ENCODE peak calls at places on chromosomes 12 and 14, in four cellular contexts. X is GM12878, P is K562, K is H1. C is an unnamed sample.

GRCh38 chr14:24171422-24172260 is at the start of gene REC8:
- DNase-seq in X (peak), P (no peak), K (peak), C (peak)

GRCh38 chr12:71011261-71011660 is 90.7 kb upstream of the PTPRR start:
- DNase-seq in X (no peak), P (no peak), K (no peak), C (no peak)

GRCh38 chr12:54455760-54456469 is 17.5 kb downstream of the GTSF1 start:
- DNase-seq in X (no peak), P (no peak), K (no peak), C (no peak)

GRCh38 chr14:92892589-92892988 is 30.4 kb upstream of the CHGA start:
- DNase-seq in X (no peak), P (no peak), K (no peak), C (no peak)

GRCh38 chr14:82533351-82533750 is 999.7 kb upstream of the SEL1L start:
- DNase-seq in X (no peak), P (no peak), K (no peak), C (no peak)

GRCh38 chr14:102028733-102029132 is 58.1 kb downstream of the HSP90AA1 start:
- DNase-seq in X (no peak), P (no peak), K (no peak), C (no peak)

GRCh38 chr14:89665262-89665661 is 248.2 kb upstream of the FOXN3 start:
- DNase-seq in X (no peak), P (no peak), K (no peak), C (no peak)

GRCh38 chr14:101369916-101370592 is 191.2 kb upstream of the DIO3 start:
- DNase-seq in X (no peak), P (no peak), K (no peak), C (no peak)

GRCh38 chr12:22722779-22723178 is 97.8 kb downstream of the ETNK1 start:
- DNase-seq in X (no peak), P (no peak), K (no peak), C (no peak)
- TF ChIP-seq ZNF274 in X (no peak), P (no peak), K (no peak), C (no peak)

DNA sequence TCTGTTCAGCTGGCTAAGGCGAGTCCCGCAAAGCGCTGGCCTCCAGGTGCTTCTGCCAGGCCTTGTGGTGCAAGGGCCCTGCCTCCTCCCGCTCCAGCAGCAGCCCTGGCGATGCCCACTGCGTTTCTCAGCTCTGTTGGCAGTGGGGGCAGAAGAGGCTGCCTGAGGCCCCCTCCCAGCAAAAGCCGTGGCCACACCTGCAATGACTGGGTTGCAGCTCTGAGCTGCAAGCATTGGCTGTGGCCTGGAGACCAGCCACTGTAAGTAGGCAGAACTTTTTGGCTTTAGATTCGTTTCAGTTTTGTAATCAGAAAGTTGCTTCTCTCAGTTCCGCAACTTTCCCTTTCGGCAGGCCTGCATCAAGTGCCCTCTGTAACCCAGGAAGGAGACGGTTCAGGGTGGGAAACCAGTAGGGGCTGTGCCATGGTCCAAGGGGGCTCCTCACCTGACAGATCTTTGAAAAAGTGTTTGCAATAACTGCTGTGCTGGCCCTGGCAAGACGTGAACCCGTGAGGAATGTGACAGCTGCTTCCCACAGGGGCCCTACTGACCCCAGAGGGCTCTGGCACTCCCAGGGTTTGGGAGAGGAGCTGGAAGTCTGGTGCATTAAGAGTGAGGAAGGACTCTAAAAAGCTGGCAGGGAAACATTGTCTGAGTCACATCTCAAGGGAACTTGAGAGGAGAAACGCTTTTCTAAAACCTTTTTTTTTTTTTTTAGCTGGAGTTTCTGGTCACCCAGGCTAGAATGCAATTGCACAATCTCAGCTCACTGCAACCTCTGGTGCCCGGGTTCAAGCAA is 54.5 kb upstream of the MAX start:
- DNase-seq in X (peak), P (no peak), K (no peak), C (no peak)
- TF ChIP-seq ZNF274 in X (no peak), P (no peak), K (no peak), C (no peak)

DNA sequence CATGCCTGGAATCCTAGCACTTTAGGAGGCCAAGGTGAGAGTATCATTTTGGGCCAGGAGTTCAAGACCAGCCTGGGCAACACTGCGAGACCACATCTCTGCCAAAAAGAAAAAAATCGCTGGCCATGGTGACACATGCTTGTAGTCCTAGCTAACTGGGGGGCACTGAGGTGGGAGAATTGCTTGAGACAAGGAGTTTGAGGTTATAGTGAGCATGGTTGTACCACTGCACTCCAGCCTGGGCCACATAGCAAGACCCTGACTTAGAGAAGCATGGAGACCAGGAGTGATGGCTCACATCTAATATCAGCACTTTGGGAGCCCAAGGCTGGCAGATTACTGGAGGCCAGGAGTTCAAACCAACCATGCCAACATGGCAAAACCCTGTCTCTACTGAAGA is 9.2 kb downstream of the PTGES3 start:
- DNase-seq in X (no peak), P (no peak), K (no peak), C (no peak)
- TF ChIP-seq ZNF274 in X (no peak), P (no peak), K (no peak), C (no peak)

DNA sequence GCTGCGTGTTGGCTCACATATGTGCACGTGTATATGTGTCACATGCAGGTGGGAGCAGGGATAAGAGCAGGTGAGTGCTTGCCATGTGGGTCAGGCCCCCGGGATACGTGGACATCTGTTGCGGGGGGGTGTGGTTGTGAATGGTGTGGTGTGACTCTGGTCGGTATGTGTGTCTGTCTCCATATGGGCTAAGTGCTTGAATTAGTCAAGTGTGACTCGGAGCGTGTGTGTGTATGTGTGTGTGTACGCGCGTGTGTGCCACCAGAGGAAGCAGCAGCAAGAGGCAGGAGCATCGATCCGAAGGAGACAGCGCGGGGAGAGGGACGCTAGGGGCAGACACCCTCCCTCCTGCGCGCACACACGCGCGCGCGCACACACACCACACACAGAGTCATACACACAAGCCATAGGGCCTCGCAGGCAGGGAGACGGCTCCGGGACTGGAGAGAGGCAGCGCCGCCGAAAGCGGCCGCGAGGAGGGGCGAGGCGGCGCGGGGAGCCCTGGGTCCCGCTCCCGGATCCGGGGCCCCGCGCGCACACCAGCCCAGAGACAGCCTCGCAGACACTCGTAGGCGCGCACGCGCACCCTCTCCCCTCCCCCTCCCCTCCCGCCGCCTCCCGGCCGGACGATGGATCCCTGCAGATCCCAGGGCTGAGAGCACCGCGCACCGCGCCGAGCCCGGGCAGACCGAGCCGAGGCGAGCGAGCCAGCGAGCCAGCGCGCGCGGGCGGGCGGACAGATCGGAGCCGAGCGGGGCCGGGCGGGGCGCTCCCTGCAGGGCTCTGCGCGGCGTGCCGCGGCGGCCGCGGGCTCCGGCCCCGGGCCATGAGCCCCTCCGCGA is at the start of gene ASIC1:
- DNase-seq in X (no peak), P (peak), K (no peak), C (no peak)
- TF ChIP-seq ZNF274 in X (no peak), P (no peak), K (no peak), C (no peak)

GRCh38 chr14:91835920-91836843 is 31.2 kb downstream of the TC2N start:
- DNase-seq in X (no peak), P (peak), K (peak), C (peak)
- TF ChIP-seq ZNF274 in X (no peak), P (no peak), K (no peak), C (no peak)

GRCh38 chr12:117818400-117818799 is 150.4 kb downstream of the KSR2 start:
- DNase-seq in X (no peak), P (no peak), K (no peak), C (no peak)
- TF ChIP-seq ZNF274 in X (no peak), P (no peak), K (no peak), C (no peak)

DNA sequence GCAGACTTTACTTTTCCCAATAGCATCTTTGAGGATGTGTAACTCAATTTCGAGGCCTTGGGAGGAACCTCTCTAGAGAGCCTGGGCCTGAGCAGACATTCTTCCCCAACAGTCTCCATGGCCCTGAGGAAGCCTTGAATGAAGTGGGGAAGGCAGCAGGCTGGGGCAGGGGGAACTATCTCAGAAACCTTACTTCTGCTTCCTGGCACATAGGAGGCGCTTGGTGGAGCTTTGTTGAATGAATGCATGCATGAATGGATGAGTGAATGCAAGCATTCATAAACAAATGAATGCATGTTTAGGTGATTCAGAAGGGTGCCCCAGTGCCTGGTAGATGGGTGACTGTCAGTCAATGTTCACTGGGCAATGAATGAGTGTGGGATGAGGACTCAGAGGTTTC is 58.3 kb downstream of the GALNT16 start:
- DNase-seq in X (no peak), P (no peak), K (no peak), C (no peak)
- TF ChIP-seq ZNF274 in X (no peak), P (no peak), K (no peak), C (no peak)

DNA sequence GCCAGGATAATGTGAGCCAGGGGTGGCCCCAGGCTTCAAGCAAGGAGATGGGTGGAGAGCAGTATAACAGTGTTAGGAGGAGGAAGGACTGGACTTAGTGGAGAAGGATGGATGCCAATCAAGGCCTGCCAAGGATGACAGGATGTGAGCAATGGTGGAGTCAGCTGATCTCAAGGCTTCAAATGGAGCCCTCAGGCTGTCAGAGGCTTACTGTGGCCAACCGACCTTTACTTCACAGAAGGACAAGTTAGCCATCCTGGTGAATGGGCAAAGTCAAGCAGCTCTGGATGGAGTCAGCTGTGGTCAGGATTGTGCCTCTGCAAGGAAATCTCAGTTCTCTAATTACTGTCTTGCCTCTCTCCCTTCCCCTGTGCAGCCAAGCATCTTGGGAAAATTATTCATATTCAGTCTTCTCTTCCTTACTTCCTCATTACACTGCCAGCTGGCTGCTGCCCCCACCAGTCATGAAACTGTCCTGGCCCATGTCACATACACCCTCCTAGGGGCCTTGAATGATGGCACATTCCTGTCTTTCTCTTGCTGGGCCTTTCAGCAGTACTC is 7.6 kb upstream of the STAT6 start:
- DNase-seq in X (no peak), P (no peak), K (no peak), C (no peak)
- TF ChIP-seq ZNF274 in X (no peak), P (no peak), K (no peak), C (no peak)

DNA sequence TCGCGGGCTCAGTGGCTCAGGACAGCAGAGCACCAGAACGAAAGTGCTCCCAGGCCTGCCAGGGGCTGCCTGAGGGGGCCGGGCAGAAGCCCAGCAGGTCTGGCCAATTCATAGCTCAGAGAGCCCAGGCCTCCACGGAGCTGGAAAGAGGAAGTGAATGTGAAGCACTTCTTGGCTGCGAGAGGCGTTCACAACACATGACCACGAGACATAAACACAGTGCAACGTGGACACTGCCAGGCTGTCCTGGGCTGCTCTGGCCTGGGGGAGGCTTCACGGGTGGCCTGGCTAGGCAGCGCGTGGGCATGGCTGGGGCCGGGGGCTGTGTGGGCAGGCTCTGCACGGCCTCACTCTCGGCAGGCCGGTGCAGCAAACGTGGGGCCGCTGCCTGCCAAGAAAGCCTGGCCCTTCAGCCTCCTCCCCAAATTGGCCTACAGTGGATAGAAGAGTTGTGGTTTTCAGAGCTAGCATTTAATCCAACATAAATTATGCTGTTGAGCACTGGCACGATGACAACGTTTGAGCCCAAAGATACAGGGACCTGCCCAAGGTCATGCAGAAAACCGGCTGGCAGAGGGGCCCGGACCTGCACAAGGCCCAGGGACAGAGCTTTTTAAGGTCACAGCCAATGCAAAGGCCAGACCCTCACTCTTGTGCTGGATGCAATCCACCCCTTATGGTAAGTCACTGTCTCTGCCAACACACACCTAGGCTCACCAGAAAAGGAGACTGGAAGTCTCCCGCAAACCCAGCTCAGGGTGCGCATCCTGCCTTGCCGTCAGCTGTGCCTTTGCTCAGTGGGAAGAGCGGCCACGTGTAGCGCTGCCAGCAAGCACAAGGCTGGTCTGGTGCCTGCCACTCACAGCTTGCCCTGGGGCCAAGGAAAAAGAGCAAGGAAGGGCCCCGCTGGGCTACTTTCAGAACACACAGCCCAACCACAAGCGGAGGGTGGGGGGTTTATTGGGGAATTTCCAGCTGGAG is 8.6 kb downstream of the SLC25A29 start:
- DNase-seq in X (peak), P (no peak), K (no peak), C (no peak)
- TF ChIP-seq ZNF274 in X (no peak), P (no peak), K (no peak), C (no peak)

DNA sequence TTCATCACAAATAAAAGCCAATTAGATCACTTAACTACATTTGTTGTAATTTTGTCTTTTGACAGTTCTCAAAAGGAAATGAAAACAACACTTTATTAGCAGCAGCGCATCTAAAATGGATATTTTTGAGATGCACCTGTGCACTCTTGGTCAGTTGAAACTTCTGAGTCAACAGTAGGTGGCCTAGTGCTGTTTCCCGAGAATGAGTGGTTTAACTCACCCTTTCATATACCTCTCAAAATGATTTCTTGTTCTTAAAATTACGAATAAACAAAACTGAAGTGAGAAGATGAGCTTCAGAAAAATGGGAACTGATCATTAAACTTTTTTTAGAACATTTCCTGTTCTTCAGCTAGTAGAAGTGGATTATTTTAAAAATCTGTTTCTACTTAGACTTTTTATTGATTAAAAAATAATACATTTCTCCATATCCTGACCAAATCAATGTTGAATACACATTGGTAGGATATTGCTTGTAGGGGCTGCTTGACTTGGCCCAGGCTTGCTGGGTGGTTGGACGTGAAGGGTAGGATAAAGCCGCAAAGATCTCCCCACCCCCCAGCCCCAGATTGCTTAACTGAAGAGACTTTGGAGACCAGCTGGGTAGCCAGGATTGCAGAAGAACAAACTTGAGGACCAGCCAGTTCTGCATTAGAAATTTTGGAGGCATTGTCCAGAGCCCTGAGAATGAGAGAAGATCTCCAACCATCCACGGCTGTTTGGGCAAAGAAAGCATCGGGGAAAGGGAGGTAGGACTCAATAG is 22.3 kb upstream of the STK38L start:
- DNase-seq in X (peak), P (no peak), K (no peak), C (no peak)
- TF ChIP-seq ZNF274 in X (no peak), P (no peak), K (no peak), C (no peak)

C was measured in NT2/D1.